ENCODE peak calls at places on chromosomes 5 and 9, in seven cellular contexts. One of them, this sample, is unnamed.

GRCh38 chr5:17221843-17222614 is 4.6 kb downstream of the BASP1 start:
- DNase-seq in stimulated activated CD4-positive, alpha-beta T cell treated with anti-CD3 and anti-CD28 coated beads, Interleukin-15, amount 100 ng/mL, for 1 hour: no peak
- DNase-seq in cardiac muscle cell: peak
- DNase-seq in COR-L47: no peak
- DNase-seq in mesenchymal stem cell: no peak
- DNase-seq in endothelial cell: no peak
- DNase-seq in GM12891: no peak
- DNase-seq in this sample: no peak

GRCh38 chr9:93807166-93808013 is 147.8 kb downstream of the BARX1 start:
- DNase-seq in mesenchymal stem cell: no peak
- DNase-seq in COR-L47: peak
- DNase-seq in GM12891: no peak
- DNase-seq in endothelial cell: no peak
- DNase-seq in stimulated activated CD4-positive, alpha-beta T cell treated with anti-CD3 and anti-CD28 coated beads, Interleukin-15, amount 100 ng/mL, for 1 hour: no peak
- DNase-seq in cardiac muscle cell: no peak
- DNase-seq in this sample: no peak

GRCh38 chr5:33939863-33940262 is 3.7 kb downstream of the RXFP3 start:
- DNase-seq in cardiac muscle cell: peak
- DNase-seq in COR-L47: no peak
- DNase-seq in GM12891: no peak
- DNase-seq in stimulated activated CD4-positive, alpha-beta T cell treated with anti-CD3 and anti-CD28 coated beads, Interleukin-15, amount 100 ng/mL, for 1 hour: no peak
- DNase-seq in mesenchymal stem cell: peak
- DNase-seq in endothelial cell: no peak
- DNase-seq in this sample: no peak

GRCh38 chr5:103840600-103840999 is 278.0 kb upstream of the NUDT12 start:
- DNase-seq in COR-L47: no peak
- DNase-seq in stimulated activated CD4-positive, alpha-beta T cell treated with anti-CD3 and anti-CD28 coated beads, Interleukin-15, amount 100 ng/mL, for 1 hour: no peak
- DNase-seq in mesenchymal stem cell: no peak
- DNase-seq in endothelial cell: no peak
- DNase-seq in cardiac muscle cell: no peak
- DNase-seq in GM12891: no peak
- DNase-seq in this sample: no peak

GRCh38 chr9:127541865-127542264 is 70.2 kb upstream of the STXBP1 start:
- DNase-seq in endothelial cell: no peak
- DNase-seq in cardiac muscle cell: peak
- DNase-seq in COR-L47: no peak
- DNase-seq in GM12891: no peak
- DNase-seq in stimulated activated CD4-positive, alpha-beta T cell treated with anti-CD3 and anti-CD28 coated beads, Interleukin-15, amount 100 ng/mL, for 1 hour: no peak
- DNase-seq in mesenchymal stem cell: peak
- DNase-seq in this sample: peak

GRCh38 chr9:101705135-101705661 is 33.2 kb downstream of the GRIN3A start:
- DNase-seq in COR-L47: peak
- DNase-seq in endothelial cell: peak
- DNase-seq in GM12891: no peak
- DNase-seq in cardiac muscle cell: no peak
- DNase-seq in mesenchymal stem cell: no peak
- DNase-seq in stimulated activated CD4-positive, alpha-beta T cell treated with anti-CD3 and anti-CD28 coated beads, Interleukin-15, amount 100 ng/mL, for 1 hour: no peak
- DNase-seq in this sample: no peak

GRCh38 chr5:150457562-150458240 is 8.2 kb upstream of the RPS14 start:
- DNase-seq in mesenchymal stem cell: no peak
- DNase-seq in stimulated activated CD4-positive, alpha-beta T cell treated with anti-CD3 and anti-CD28 coated beads, Interleukin-15, amount 100 ng/mL, for 1 hour: no peak
- DNase-seq in cardiac muscle cell: no peak
- DNase-seq in GM12891: no peak
- DNase-seq in COR-L47: no peak
- DNase-seq in endothelial cell: no peak
- DNase-seq in this sample: no peak

GRCh38 chr9:88777498-88778312 is 213.6 kb upstream of the S1PR3 start:
- DNase-seq in mesenchymal stem cell: peak
- DNase-seq in GM12891: no peak
- DNase-seq in endothelial cell: peak
- DNase-seq in cardiac muscle cell: peak
- DNase-seq in stimulated activated CD4-positive, alpha-beta T cell treated with anti-CD3 and anti-CD28 coated beads, Interleukin-15, amount 100 ng/mL, for 1 hour: no peak
- DNase-seq in COR-L47: no peak
- DNase-seq in this sample: no peak

GRCh38 chr5:124660229-124661093 is 86.0 kb downstream of the ZNF608 start:
- DNase-seq in endothelial cell: no peak
- DNase-seq in GM12891: no peak
- DNase-seq in COR-L47: peak
- DNase-seq in stimulated activated CD4-positive, alpha-beta T cell treated with anti-CD3 and anti-CD28 coated beads, Interleukin-15, amount 100 ng/mL, for 1 hour: no peak
- DNase-seq in cardiac muscle cell: peak
- DNase-seq in mesenchymal stem cell: no peak
- DNase-seq in this sample: no peak

GRCh38 chr5:113267361-113267900 is 167.4 kb downstream of the TSSK1B start:
- DNase-seq in GM12891: no peak
- DNase-seq in stimulated activated CD4-positive, alpha-beta T cell treated with anti-CD3 and anti-CD28 coated beads, Interleukin-15, amount 100 ng/mL, for 1 hour: no peak
- DNase-seq in endothelial cell: no peak
- DNase-seq in mesenchymal stem cell: no peak
- DNase-seq in COR-L47: no peak
- DNase-seq in cardiac muscle cell: peak
- DNase-seq in this sample: no peak

GRCh38 chr9:9498846-9499245 is 1114.0 kb downstream of the PTPRD start:
- DNase-seq in cardiac muscle cell: no peak
- DNase-seq in COR-L47: no peak
- DNase-seq in stimulated activated CD4-positive, alpha-beta T cell treated with anti-CD3 and anti-CD28 coated beads, Interleukin-15, amount 100 ng/mL, for 1 hour: no peak
- DNase-seq in GM12891: no peak
- DNase-seq in mesenchymal stem cell: no peak
- DNase-seq in endothelial cell: no peak
- DNase-seq in this sample: no peak

GRCh38 chr5:61178702-61179101 is 16.4 kb upstream of the SMIM15 start:
- DNase-seq in mesenchymal stem cell: no peak
- DNase-seq in stimulated activated CD4-positive, alpha-beta T cell treated with anti-CD3 and anti-CD28 coated beads, Interleukin-15, amount 100 ng/mL, for 1 hour: no peak
- DNase-seq in GM12891: no peak
- DNase-seq in COR-L47: no peak
- DNase-seq in endothelial cell: no peak
- DNase-seq in cardiac muscle cell: no peak
- DNase-seq in this sample: no peak

GRCh38 chr9:122221223-122221811 is 7.4 kb downstream of the LHX6 start:
- DNase-seq in COR-L47: no peak
- DNase-seq in stimulated activated CD4-positive, alpha-beta T cell treated with anti-CD3 and anti-CD28 coated beads, Interleukin-15, amount 100 ng/mL, for 1 hour: no peak
- DNase-seq in GM12891: no peak
- DNase-seq in cardiac muscle cell: no peak
- DNase-seq in endothelial cell: peak
- DNase-seq in mesenchymal stem cell: no peak
- DNase-seq in this sample: no peak

GRCh38 chr5:176334031-176334770 is 27.4 kb downstream of the KIAA1191 start:
- DNase-seq in endothelial cell: no peak
- DNase-seq in GM12891: no peak
- DNase-seq in stimulated activated CD4-positive, alpha-beta T cell treated with anti-CD3 and anti-CD28 coated beads, Interleukin-15, amount 100 ng/mL, for 1 hour: no peak
- DNase-seq in mesenchymal stem cell: no peak
- DNase-seq in COR-L47: no peak
- DNase-seq in cardiac muscle cell: no peak
- DNase-seq in this sample: no peak

GRCh38 chr9:16530669-16531461 is 339.6 kb downstream of the BNC2 start:
- DNase-seq in mesenchymal stem cell: peak
- DNase-seq in COR-L47: peak
- DNase-seq in GM12891: no peak
- DNase-seq in endothelial cell: no peak
- DNase-seq in stimulated activated CD4-positive, alpha-beta T cell treated with anti-CD3 and anti-CD28 coated beads, Interleukin-15, amount 100 ng/mL, for 1 hour: no peak
- DNase-seq in cardiac muscle cell: no peak
- DNase-seq in this sample: peak

GRCh38 chr9:123925820-123926219 is 4.1 kb downstream of the DENND1A start:
- DNase-seq in stimulated activated CD4-positive, alpha-beta T cell treated with anti-CD3 and anti-CD28 coated beads, Interleukin-15, amount 100 ng/mL, for 1 hour: no peak
- DNase-seq in mesenchymal stem cell: peak
- DNase-seq in COR-L47: no peak
- DNase-seq in cardiac muscle cell: no peak
- DNase-seq in GM12891: no peak
- DNase-seq in endothelial cell: no peak
- DNase-seq in this sample: no peak